ENCODE peak calls at places on chromosome 18, in six cellular contexts. One of them, this sample, is unnamed.
A peak's percentile ranks its signal among the peaks of the same experiment; 100 is the strongest.

GRCh38 chr18:58225101-58225500 is 181.1 kb downstream of the NEDD4L start:
- DNase-seq in GM23338: no peak
- DNase-seq in GM12878: peak; percentile 71
- DNase-seq in endothelial cell of umbilical vein: no peak
- DNase-seq in SK-N-SH: no peak
- DNase-seq in stomach: no peak
- DNase-seq in this sample: no peak

GRCh38 chr18:34729264-34729663 is 19.2 kb downstream of the DTNA start:
- DNase-seq in GM23338: peak; percentile 88
- DNase-seq in GM12878: no peak
- DNase-seq in endothelial cell of umbilical vein: peak; percentile 24
- DNase-seq in SK-N-SH: peak; percentile 19
- DNase-seq in stomach: no peak
- DNase-seq in this sample: no peak

GRCh38 chr18:55768255-55768654 is 180.3 kb upstream of the TCF4 start:
- DNase-seq in GM23338: peak; percentile 87
- DNase-seq in GM12878: no peak
- DNase-seq in endothelial cell of umbilical vein: peak; percentile 51
- DNase-seq in SK-N-SH: no peak
- DNase-seq in stomach: no peak
- DNase-seq in this sample: no peak

GRCh38 chr18:30280861-30281470 is 761.6 kb downstream of the DSC3 start:
- DNase-seq in GM23338: peak; percentile 84
- DNase-seq in GM12878: no peak
- DNase-seq in endothelial cell of umbilical vein: peak; percentile 65
- DNase-seq in SK-N-SH: peak; percentile 1
- DNase-seq in stomach: no peak
- DNase-seq in this sample: peak; percentile 32

GRCh38 chr18:61842146-61842545 is 50.7 kb downstream of the RNF152 start:
- DNase-seq in GM23338: no peak
- DNase-seq in GM12878: peak; percentile 2
- DNase-seq in endothelial cell of umbilical vein: peak; percentile 81
- DNase-seq in SK-N-SH: no peak
- DNase-seq in stomach: no peak
- DNase-seq in this sample: no peak

GRCh38 chr18:24369420-24369819 is 28.2 kb downstream of the OSBPL1A start:
- DNase-seq in GM23338: no peak
- DNase-seq in GM12878: no peak
- DNase-seq in endothelial cell of umbilical vein: no peak
- DNase-seq in SK-N-SH: no peak
- DNase-seq in stomach: no peak
- DNase-seq in this sample: no peak

GRCh38 chr18:54151376-54151775 is 73.1 kb downstream of the MBD2 start:
- DNase-seq in GM23338: no peak
- DNase-seq in GM12878: no peak
- DNase-seq in endothelial cell of umbilical vein: no peak
- DNase-seq in SK-N-SH: no peak
- DNase-seq in stomach: no peak
- DNase-seq in this sample: no peak

GRCh38 chr18:74454279-74454741 is 2.8 kb downstream of the DIPK1C start:
- DNase-seq in GM23338: no peak
- DNase-seq in GM12878: no peak
- DNase-seq in endothelial cell of umbilical vein: no peak
- DNase-seq in SK-N-SH: no peak
- DNase-seq in stomach: no peak
- DNase-seq in this sample: no peak

GRCh38 chr18:28116461-28116860 is 60.5 kb downstream of the CDH2 start:
- DNase-seq in GM23338: no peak
- DNase-seq in GM12878: no peak
- DNase-seq in endothelial cell of umbilical vein: peak; percentile 18
- DNase-seq in SK-N-SH: no peak
- DNase-seq in stomach: no peak
- DNase-seq in this sample: no peak

GRCh38 chr18:57025525-57025924 is 121.4 kb upstream of the BOD1L2 start:
- DNase-seq in GM23338: no peak
- DNase-seq in GM12878: no peak
- DNase-seq in endothelial cell of umbilical vein: no peak
- DNase-seq in SK-N-SH: no peak
- DNase-seq in stomach: no peak
- DNase-seq in this sample: no peak

GRCh38 chr18:43620936-43621335 is 343.6 kb upstream of the SYT4 start:
- DNase-seq in GM23338: peak; percentile 62
- DNase-seq in GM12878: no peak
- DNase-seq in endothelial cell of umbilical vein: peak; percentile 41
- DNase-seq in SK-N-SH: peak; percentile 39
- DNase-seq in stomach: no peak
- DNase-seq in this sample: no peak

GRCh38 chr18:34650121-34650545 is 60.0 kb upstream of the DTNA start:
- DNase-seq in GM23338: no peak
- DNase-seq in GM12878: no peak
- DNase-seq in endothelial cell of umbilical vein: peak; percentile 5
- DNase-seq in SK-N-SH: no peak
- DNase-seq in stomach: no peak
- DNase-seq in this sample: no peak

GRCh38 chr18:13221821-13222220 is 3.3 kb downstream of the LDLRAD4 start:
- DNase-seq in GM23338: no peak
- DNase-seq in GM12878: no peak
- DNase-seq in endothelial cell of umbilical vein: no peak
- DNase-seq in SK-N-SH: peak; percentile 74
- DNase-seq in stomach: no peak
- DNase-seq in this sample: no peak

GRCh38 chr18:1053654-1054315 is 149.1 kb downstream of the ADCYAP1 start:
- DNase-seq in GM23338: peak; percentile 21
- DNase-seq in GM12878: no peak
- DNase-seq in endothelial cell of umbilical vein: no peak
- DNase-seq in SK-N-SH: no peak
- DNase-seq in stomach: no peak
- DNase-seq in this sample: no peak

GRCh38 chr18:525066-525797 is 24.7 kb upstream of the COLEC12 start:
- DNase-seq in GM23338: no peak
- DNase-seq in GM12878: no peak
- DNase-seq in endothelial cell of umbilical vein: peak; percentile 98
- DNase-seq in SK-N-SH: no peak
- DNase-seq in stomach: no peak
- DNase-seq in this sample: no peak

GRCh38 chr18:2903006-2903405 is 56.2 kb downstream of the EMILIN2 start:
- DNase-seq in GM23338: no peak
- DNase-seq in GM12878: no peak
- DNase-seq in endothelial cell of umbilical vein: peak; percentile 19
- DNase-seq in SK-N-SH: peak; percentile 36
- DNase-seq in stomach: no peak
- DNase-seq in this sample: no peak

GRCh38 chr18:25605322-25605721 is 253.4 kb upstream of the ZNF521 start:
- DNase-seq in GM23338: no peak
- DNase-seq in GM12878: no peak
- DNase-seq in endothelial cell of umbilical vein: no peak
- DNase-seq in SK-N-SH: no peak
- DNase-seq in stomach: no peak
- DNase-seq in this sample: no peak

GRCh38 chr18:35127201-35127600 is 86.0 kb downstream of the MAPRE2 start:
- DNase-seq in GM23338: peak; percentile 78
- DNase-seq in GM12878: no peak
- DNase-seq in endothelial cell of umbilical vein: peak; percentile 21
- DNase-seq in SK-N-SH: no peak
- DNase-seq in stomach: no peak
- DNase-seq in this sample: no peak

GRCh38 chr18:54616220-54616848 is 25.3 kb downstream of the DYNAP start:
- DNase-seq in GM23338: no peak
- DNase-seq in GM12878: no peak
- DNase-seq in endothelial cell of umbilical vein: no peak
- DNase-seq in SK-N-SH: no peak
- DNase-seq in stomach: no peak
- DNase-seq in this sample: no peak

GRCh38 chr18:2855560-2856350 is 8.9 kb downstream of the EMILIN2 start:
- DNase-seq in GM23338: no peak
- DNase-seq in GM12878: no peak
- DNase-seq in endothelial cell of umbilical vein: no peak
- DNase-seq in SK-N-SH: no peak
- DNase-seq in stomach: no peak
- DNase-seq in this sample: no peak

GRCh38 chr18:56286775-56287174 is 351.6 kb downstream of the TXNL1 start:
- DNase-seq in GM23338: no peak
- DNase-seq in GM12878: no peak
- DNase-seq in endothelial cell of umbilical vein: peak; percentile 22
- DNase-seq in SK-N-SH: no peak
- DNase-seq in stomach: no peak
- DNase-seq in this sample: no peak

GRCh38 chr18:32911660-32912284 is 138.9 kb upstream of the KLHL14 start:
- DNase-seq in GM23338: no peak
- DNase-seq in GM12878: no peak
- DNase-seq in endothelial cell of umbilical vein: no peak
- DNase-seq in SK-N-SH: no peak
- DNase-seq in stomach: no peak
- DNase-seq in this sample: no peak

GRCh38 chr18:72738136-72738535 is 129.7 kb downstream of the NETO1 start:
- DNase-seq in GM23338: no peak
- DNase-seq in GM12878: no peak
- DNase-seq in endothelial cell of umbilical vein: no peak
- DNase-seq in SK-N-SH: no peak
- DNase-seq in stomach: no peak
- DNase-seq in this sample: no peak

DNA sequence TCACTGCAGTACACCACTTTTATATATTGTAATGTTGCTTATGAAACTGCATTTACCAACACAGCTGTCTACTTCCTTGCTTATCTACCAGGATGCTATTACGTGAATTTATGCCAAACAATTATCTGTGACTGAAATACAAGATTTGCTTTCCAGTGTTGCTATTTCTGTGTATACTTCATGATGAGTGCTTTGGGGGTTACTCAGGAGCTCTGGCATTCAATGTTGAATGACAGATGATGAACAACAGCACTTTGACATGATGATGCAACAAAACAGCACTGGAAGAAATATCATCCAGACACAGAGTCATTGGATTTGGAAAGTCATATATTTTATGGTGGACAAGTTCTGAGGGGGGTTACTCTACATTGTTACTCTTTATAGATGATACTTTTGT is 125.8 kb downstream of the NETO1 start:
- DNase-seq in GM23338: no peak
- DNase-seq in GM12878: no peak
- DNase-seq in endothelial cell of umbilical vein: no peak
- DNase-seq in SK-N-SH: no peak
- DNase-seq in stomach: no peak
- DNase-seq in this sample: no peak
- TF ChIP-seq POLR2AphosphoS5 in GM23338: no peak
- TF ChIP-seq POLR2AphosphoS5 in GM12878: no peak
- TF ChIP-seq POLR2AphosphoS5 in endothelial cell of umbilical vein: no peak
- TF ChIP-seq POLR2AphosphoS5 in SK-N-SH: no peak
- TF ChIP-seq POLR2AphosphoS5 in stomach: no peak
- TF ChIP-seq POLR2AphosphoS5 in this sample: no peak

GRCh38 chr18:45658756-45659155 is 43.5 kb downstream of the SLC14A2 start:
- DNase-seq in GM23338: no peak
- DNase-seq in GM12878: no peak
- DNase-seq in endothelial cell of umbilical vein: peak; percentile 25
- DNase-seq in SK-N-SH: no peak
- DNase-seq in stomach: no peak
- DNase-seq in this sample: no peak

GRCh38 chr18:45664824-45665763 is 49.8 kb downstream of the SLC14A2 start:
- DNase-seq in GM23338: peak; percentile 89
- DNase-seq in GM12878: no peak
- DNase-seq in endothelial cell of umbilical vein: peak; percentile 65
- DNase-seq in SK-N-SH: peak; percentile 71
- DNase-seq in stomach: peak; percentile 71
- DNase-seq in this sample: peak; percentile 32

GRCh38 chr18:45666006-45666405 is 50.7 kb downstream of the SLC14A2 start:
- DNase-seq in GM23338: no peak
- DNase-seq in GM12878: no peak
- DNase-seq in endothelial cell of umbilical vein: peak; percentile 5
- DNase-seq in SK-N-SH: no peak
- DNase-seq in stomach: no peak
- DNase-seq in this sample: no peak

GRCh38 chr18:45663646-45664045 is 48.4 kb downstream of the SLC14A2 start:
- DNase-seq in GM23338: no peak
- DNase-seq in GM12878: no peak
- DNase-seq in endothelial cell of umbilical vein: no peak
- DNase-seq in SK-N-SH: no peak
- DNase-seq in stomach: no peak
- DNase-seq in this sample: no peak

DNA sequence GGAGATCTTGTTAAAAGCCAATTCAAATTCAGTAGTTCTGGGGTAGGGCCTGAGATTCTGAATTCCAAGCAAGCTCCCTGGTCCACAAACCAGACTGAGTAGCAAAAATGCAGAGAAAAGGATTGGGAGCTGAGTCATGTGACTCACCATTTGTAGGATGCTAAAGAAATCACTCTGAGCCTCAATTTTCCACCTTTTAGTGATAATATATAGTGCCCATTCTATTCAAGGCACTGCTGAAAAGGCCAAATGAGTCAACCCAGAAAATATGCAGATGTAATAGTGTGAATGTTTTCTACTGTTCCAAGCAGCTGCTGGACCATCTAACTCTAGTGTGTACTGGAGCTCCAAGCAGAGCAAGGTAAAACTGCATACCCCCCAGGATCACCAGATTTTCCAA is 47.2 kb downstream of the SLC14A2 start:
- DNase-seq in GM23338: no peak
- DNase-seq in GM12878: no peak
- DNase-seq in endothelial cell of umbilical vein: no peak
- DNase-seq in SK-N-SH: no peak
- DNase-seq in stomach: no peak
- DNase-seq in this sample: no peak
- TF ChIP-seq POLR2AphosphoS5 in GM23338: no peak
- TF ChIP-seq POLR2AphosphoS5 in GM12878: no peak
- TF ChIP-seq POLR2AphosphoS5 in endothelial cell of umbilical vein: no peak
- TF ChIP-seq POLR2AphosphoS5 in SK-N-SH: no peak
- TF ChIP-seq POLR2AphosphoS5 in stomach: no peak
- TF ChIP-seq POLR2AphosphoS5 in this sample: no peak

GRCh38 chr18:53093650-53094049 is 753.7 kb downstream of the DCC start:
- DNase-seq in GM23338: no peak
- DNase-seq in GM12878: no peak
- DNase-seq in endothelial cell of umbilical vein: no peak
- DNase-seq in SK-N-SH: no peak
- DNase-seq in stomach: no peak
- DNase-seq in this sample: no peak
- TF ChIP-seq POLR2AphosphoS5 in GM23338: no peak
- TF ChIP-seq POLR2AphosphoS5 in GM12878: no peak
- TF ChIP-seq POLR2AphosphoS5 in endothelial cell of umbilical vein: no peak
- TF ChIP-seq POLR2AphosphoS5 in SK-N-SH: no peak
- TF ChIP-seq POLR2AphosphoS5 in stomach: no peak
- TF ChIP-seq POLR2AphosphoS5 in this sample: no peak

DNA sequence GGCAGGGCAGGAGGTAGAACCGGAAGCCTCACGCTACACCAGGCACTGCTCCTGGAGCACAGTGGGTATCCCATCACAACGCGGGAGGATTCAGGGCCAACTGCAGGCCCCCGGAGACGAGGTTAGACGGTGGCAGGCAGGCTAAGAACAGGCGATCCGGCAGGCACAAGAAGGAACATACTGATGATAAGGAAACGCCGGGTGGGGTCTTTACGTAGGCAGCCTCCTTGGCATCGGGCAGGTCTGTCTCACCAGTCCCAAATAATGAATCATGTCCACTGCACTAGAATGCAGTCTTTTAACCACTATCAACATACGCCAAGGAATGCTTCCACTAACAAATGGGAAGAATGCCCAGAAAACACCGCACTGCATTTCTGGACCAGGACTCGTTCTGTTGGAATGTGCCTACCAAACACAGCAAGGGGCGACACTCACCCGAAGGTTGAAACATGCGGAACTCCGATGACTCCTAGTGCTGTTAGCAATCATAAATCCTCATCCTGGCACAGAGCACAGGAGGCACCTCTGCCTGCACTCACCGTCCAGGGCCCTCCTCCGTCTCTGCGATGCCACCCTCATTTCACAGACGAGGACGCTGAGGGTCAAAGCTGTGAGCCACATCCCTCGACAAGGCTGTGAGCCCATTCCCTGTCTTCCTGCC is 35.2 kb downstream of the ZNF516 start:
- DNase-seq in GM23338: no peak
- DNase-seq in GM12878: no peak
- DNase-seq in endothelial cell of umbilical vein: peak; percentile 21
- DNase-seq in SK-N-SH: no peak
- DNase-seq in stomach: peak; percentile 61
- DNase-seq in this sample: no peak
- TF ChIP-seq POLR2AphosphoS5 in GM23338: no peak
- TF ChIP-seq POLR2AphosphoS5 in GM12878: no peak
- TF ChIP-seq POLR2AphosphoS5 in endothelial cell of umbilical vein: no peak
- TF ChIP-seq POLR2AphosphoS5 in SK-N-SH: peak; percentile 63
- TF ChIP-seq POLR2AphosphoS5 in stomach: peak; percentile 79
- TF ChIP-seq POLR2AphosphoS5 in this sample: no peak